ENCODE peak calls at places on chromosomes 3 and 15, in nine cellular contexts. One of them, this sample, is unnamed.

GRCh38 chr3:86961297-86961696 is 29.7 kb downstream of the VGLL3 start:
- DNase-seq in B cell: no peak
- DNase-seq in IMR-90: peak
- DNase-seq in fibroblast of the aortic adventitia: peak
- DNase-seq in cardiac fibroblast: peak
- DNase-seq in breast epithelium: no peak
- DNase-seq in type B pancreatic cell: no peak
- DNase-seq in tibial artery: no peak
- DNase-seq in HFFc6: no peak
- DNase-seq in this sample: no peak

GRCh38 chr3:13792512-13793347 is 87.1 kb downstream of the WNT7A start:
- DNase-seq in B cell: no peak
- DNase-seq in IMR-90: no peak
- DNase-seq in fibroblast of the aortic adventitia: no peak
- DNase-seq in cardiac fibroblast: no peak
- DNase-seq in breast epithelium: no peak
- DNase-seq in type B pancreatic cell: no peak
- DNase-seq in tibial artery: no peak
- DNase-seq in HFFc6: no peak
- DNase-seq in this sample: no peak

GRCh38 chr15:29345549-29346525 is 76.2 kb upstream of the NSMCE3 start:
- DNase-seq in B cell: no peak
- DNase-seq in IMR-90: no peak
- DNase-seq in fibroblast of the aortic adventitia: no peak
- DNase-seq in cardiac fibroblast: no peak
- DNase-seq in breast epithelium: no peak
- DNase-seq in type B pancreatic cell: no peak
- DNase-seq in tibial artery: no peak
- DNase-seq in HFFc6: no peak
- DNase-seq in this sample: no peak

GRCh38 chr3:15330031-15330596 is 2.3 kb downstream of the SH3BP5 start:
- DNase-seq in B cell: no peak
- DNase-seq in IMR-90: peak
- DNase-seq in fibroblast of the aortic adventitia: peak
- DNase-seq in cardiac fibroblast: no peak
- DNase-seq in breast epithelium: peak
- DNase-seq in type B pancreatic cell: no peak
- DNase-seq in tibial artery: peak
- DNase-seq in HFFc6: no peak
- DNase-seq in this sample: no peak

GRCh38 chr3:53161345-53161819 is 373 bp downstream of the PRKCD start:
- DNase-seq in B cell: peak
- DNase-seq in IMR-90: no peak
- DNase-seq in fibroblast of the aortic adventitia: no peak
- DNase-seq in cardiac fibroblast: peak
- DNase-seq in breast epithelium: no peak
- DNase-seq in type B pancreatic cell: no peak
- DNase-seq in tibial artery: no peak
- DNase-seq in HFFc6: no peak
- DNase-seq in this sample: no peak

GRCh38 chr3:32428092-32429068 is 36.7 kb downstream of the CMTM7 start:
- DNase-seq in B cell: peak
- DNase-seq in IMR-90: no peak
- DNase-seq in fibroblast of the aortic adventitia: no peak
- DNase-seq in cardiac fibroblast: no peak
- DNase-seq in breast epithelium: no peak
- DNase-seq in type B pancreatic cell: no peak
- DNase-seq in tibial artery: no peak
- DNase-seq in HFFc6: no peak
- DNase-seq in this sample: no peak

GRCh38 chr3:94115482-94115881 is 52.6 kb downstream of the NSUN3 start:
- DNase-seq in B cell: no peak
- DNase-seq in IMR-90: peak
- DNase-seq in fibroblast of the aortic adventitia: peak
- DNase-seq in cardiac fibroblast: peak
- DNase-seq in breast epithelium: no peak
- DNase-seq in type B pancreatic cell: no peak
- DNase-seq in tibial artery: no peak
- DNase-seq in HFFc6: peak
- DNase-seq in this sample: no peak

GRCh38 chr3:111194048-111194447 is 122.4 kb downstream of the NECTIN3 start:
- DNase-seq in B cell: peak
- DNase-seq in IMR-90: peak
- DNase-seq in fibroblast of the aortic adventitia: no peak
- DNase-seq in cardiac fibroblast: no peak
- DNase-seq in breast epithelium: no peak
- DNase-seq in type B pancreatic cell: no peak
- DNase-seq in tibial artery: no peak
- DNase-seq in HFFc6: no peak
- DNase-seq in this sample: no peak

GRCh38 chr15:83289160-83289559 is 4.7 kb upstream of the BNC1 start:
- DNase-seq in B cell: no peak
- DNase-seq in IMR-90: peak
- DNase-seq in fibroblast of the aortic adventitia: peak
- DNase-seq in cardiac fibroblast: peak
- DNase-seq in breast epithelium: no peak
- DNase-seq in type B pancreatic cell: no peak
- DNase-seq in tibial artery: no peak
- DNase-seq in HFFc6: peak
- DNase-seq in this sample: no peak

GRCh38 chr3:45677841-45678240 is 11.4 kb upstream of the SACM1L start:
- DNase-seq in B cell: no peak
- DNase-seq in IMR-90: no peak
- DNase-seq in fibroblast of the aortic adventitia: no peak
- DNase-seq in cardiac fibroblast: no peak
- DNase-seq in breast epithelium: peak
- DNase-seq in type B pancreatic cell: no peak
- DNase-seq in tibial artery: no peak
- DNase-seq in HFFc6: no peak
- DNase-seq in this sample: no peak

GRCh38 chr15:81341351-81341750 is 17.4 kb upstream of the STARD5 start:
- DNase-seq in B cell: no peak
- DNase-seq in IMR-90: no peak
- DNase-seq in fibroblast of the aortic adventitia: no peak
- DNase-seq in cardiac fibroblast: no peak
- DNase-seq in breast epithelium: no peak
- DNase-seq in type B pancreatic cell: no peak
- DNase-seq in tibial artery: no peak
- DNase-seq in HFFc6: no peak
- DNase-seq in this sample: no peak

GRCh38 chr15:65184305-65184943 is 718 bp downstream of the CLPX start:
- DNase-seq in B cell: peak
- DNase-seq in IMR-90: peak
- DNase-seq in fibroblast of the aortic adventitia: peak
- DNase-seq in cardiac fibroblast: peak
- DNase-seq in breast epithelium: peak
- DNase-seq in type B pancreatic cell: no peak
- DNase-seq in tibial artery: peak
- DNase-seq in HFFc6: peak
- DNase-seq in this sample: peak

GRCh38 chr15:99631256-99631655 is 65.5 kb downstream of the MEF2A start:
- DNase-seq in B cell: peak
- DNase-seq in IMR-90: no peak
- DNase-seq in fibroblast of the aortic adventitia: no peak
- DNase-seq in cardiac fibroblast: peak
- DNase-seq in breast epithelium: no peak
- DNase-seq in type B pancreatic cell: no peak
- DNase-seq in tibial artery: no peak
- DNase-seq in HFFc6: no peak
- DNase-seq in this sample: no peak

GRCh38 chr3:133573054-133573628 is 345 bp upstream of the CDV3 start:
- DNase-seq in B cell: peak
- DNase-seq in IMR-90: peak
- DNase-seq in fibroblast of the aortic adventitia: peak
- DNase-seq in cardiac fibroblast: peak
- DNase-seq in breast epithelium: peak
- DNase-seq in type B pancreatic cell: peak
- DNase-seq in tibial artery: peak
- DNase-seq in HFFc6: peak
- DNase-seq in this sample: peak

GRCh38 chr3:133575121-133575520 is 1.6 kb downstream of the CDV3 start:
- DNase-seq in B cell: no peak
- DNase-seq in IMR-90: no peak
- DNase-seq in fibroblast of the aortic adventitia: no peak
- DNase-seq in cardiac fibroblast: peak
- DNase-seq in breast epithelium: no peak
- DNase-seq in type B pancreatic cell: no peak
- DNase-seq in tibial artery: no peak
- DNase-seq in HFFc6: no peak
- DNase-seq in this sample: no peak

GRCh38 chr3:133576169-133576568 is 2.7 kb downstream of the CDV3 start:
- DNase-seq in B cell: no peak
- DNase-seq in IMR-90: no peak
- DNase-seq in fibroblast of the aortic adventitia: peak
- DNase-seq in cardiac fibroblast: peak
- DNase-seq in breast epithelium: no peak
- DNase-seq in type B pancreatic cell: no peak
- DNase-seq in tibial artery: no peak
- DNase-seq in HFFc6: no peak
- DNase-seq in this sample: no peak

GRCh38 chr3:133573629-133574194 is at the start of gene CDV3:
- DNase-seq in B cell: no peak
- DNase-seq in IMR-90: no peak
- DNase-seq in fibroblast of the aortic adventitia: no peak
- DNase-seq in cardiac fibroblast: no peak
- DNase-seq in breast epithelium: no peak
- DNase-seq in type B pancreatic cell: no peak
- DNase-seq in tibial artery: no peak
- DNase-seq in HFFc6: no peak
- DNase-seq in this sample: no peak

DNA sequence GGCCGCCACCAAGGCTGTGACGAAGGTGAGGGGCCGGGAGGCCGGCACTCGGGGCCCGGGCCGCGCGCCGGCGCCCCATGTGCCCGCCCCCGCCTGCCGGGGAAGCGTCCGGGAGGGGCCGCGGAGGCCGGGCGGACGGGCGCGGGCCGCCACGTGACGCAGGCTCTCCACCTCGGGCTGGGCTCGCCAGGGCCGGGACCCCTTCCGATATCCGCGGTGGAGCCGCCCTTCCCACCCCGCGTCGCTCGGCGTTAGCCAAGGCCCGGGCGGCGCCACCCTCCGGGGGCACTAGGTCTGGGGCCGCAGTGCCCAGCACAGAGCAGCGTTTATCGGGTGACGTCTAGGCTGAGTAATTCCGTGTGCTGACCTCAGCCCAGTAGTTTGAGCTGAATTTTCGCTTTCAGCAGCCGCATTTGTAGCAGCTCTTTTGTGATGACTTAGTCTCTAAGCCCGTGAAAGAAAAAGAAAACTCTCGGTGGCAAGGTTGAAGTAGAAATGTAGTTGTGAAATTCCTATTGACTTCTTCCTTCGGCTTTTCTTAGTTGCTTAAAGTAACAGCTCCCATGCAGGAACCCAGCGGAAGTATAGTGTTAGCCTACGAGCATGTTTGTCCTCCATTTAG is 885 bp downstream of the CDV3 start:
- DNase-seq in B cell: peak
- DNase-seq in IMR-90: peak
- DNase-seq in fibroblast of the aortic adventitia: peak
- DNase-seq in cardiac fibroblast: peak
- DNase-seq in breast epithelium: peak
- DNase-seq in type B pancreatic cell: peak
- DNase-seq in tibial artery: peak
- DNase-seq in HFFc6: peak
- DNase-seq in this sample: no peak
- TF ChIP-seq CTCF in B cell: peak
- TF ChIP-seq CTCF in IMR-90: peak
- TF ChIP-seq CTCF in fibroblast of the aortic adventitia: peak
- TF ChIP-seq CTCF in cardiac fibroblast: no peak
- TF ChIP-seq CTCF in breast epithelium: no peak
- TF ChIP-seq CTCF in type B pancreatic cell: no peak
- TF ChIP-seq CTCF in tibial artery: no peak
- TF ChIP-seq CTCF in HFFc6: peak
- TF ChIP-seq CTCF in this sample: no peak

GRCh38 chr3:48556796-48557626 is at the start of gene PFKFB4:
- DNase-seq in B cell: peak
- DNase-seq in IMR-90: peak
- DNase-seq in fibroblast of the aortic adventitia: peak
- DNase-seq in cardiac fibroblast: peak
- DNase-seq in breast epithelium: peak
- DNase-seq in type B pancreatic cell: peak
- DNase-seq in tibial artery: peak
- DNase-seq in HFFc6: peak
- DNase-seq in this sample: peak
- TF ChIP-seq CTCF in B cell: no peak
- TF ChIP-seq CTCF in IMR-90: no peak
- TF ChIP-seq CTCF in fibroblast of the aortic adventitia: no peak
- TF ChIP-seq CTCF in cardiac fibroblast: no peak
- TF ChIP-seq CTCF in breast epithelium: no peak
- TF ChIP-seq CTCF in type B pancreatic cell: peak
- TF ChIP-seq CTCF in tibial artery: peak
- TF ChIP-seq CTCF in HFFc6: peak
- TF ChIP-seq CTCF in this sample: no peak

DNA sequence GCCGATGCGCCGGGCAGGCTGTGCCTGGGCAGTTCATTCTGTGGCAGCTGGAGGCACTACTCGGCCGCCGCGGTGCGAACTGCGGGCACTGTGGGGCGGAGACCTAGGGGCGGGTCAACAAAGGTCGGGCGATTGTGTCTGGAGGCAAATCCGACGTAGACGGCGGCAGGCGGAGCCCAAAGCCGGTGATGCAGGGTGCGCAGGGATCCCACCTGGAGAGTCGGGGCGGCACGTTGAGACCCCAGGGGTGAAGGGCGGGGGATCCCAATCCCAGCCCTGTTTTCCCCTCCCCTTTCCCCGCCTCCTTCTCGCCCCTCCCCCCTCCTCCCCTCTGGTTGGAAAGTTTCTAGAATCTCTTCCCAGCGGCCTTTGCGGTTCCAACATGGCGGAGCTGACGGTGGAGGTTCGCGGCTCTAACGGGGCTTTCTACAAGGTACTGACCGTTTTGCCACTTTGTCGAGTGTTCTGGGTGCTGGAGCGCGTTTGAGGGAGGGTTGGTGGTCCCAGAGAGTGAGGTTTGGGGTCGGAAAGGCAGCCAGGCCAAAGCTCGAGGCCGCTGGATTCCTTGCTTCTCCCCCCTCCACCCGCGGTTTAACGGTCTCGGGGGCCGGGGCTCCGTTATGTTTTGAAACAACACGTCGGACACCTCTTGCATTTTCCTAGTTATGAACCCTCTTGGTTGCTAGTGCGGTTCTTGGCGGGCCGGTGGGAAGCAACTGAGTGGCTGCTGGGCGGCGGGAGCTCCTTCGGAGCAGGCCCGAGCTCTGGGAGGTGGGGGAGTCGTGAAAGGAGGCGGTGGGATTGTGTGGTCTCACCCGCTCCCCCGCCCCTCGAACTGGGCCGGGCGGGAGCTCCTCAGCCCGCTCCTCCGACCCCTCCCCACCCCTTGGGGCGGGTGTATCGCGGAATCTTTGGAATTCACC is at the start of gene FXR1:
- DNase-seq in B cell: peak
- DNase-seq in IMR-90: peak
- DNase-seq in fibroblast of the aortic adventitia: peak
- DNase-seq in cardiac fibroblast: peak
- DNase-seq in breast epithelium: peak
- DNase-seq in type B pancreatic cell: peak
- DNase-seq in tibial artery: peak
- DNase-seq in HFFc6: peak
- DNase-seq in this sample: peak
- TF ChIP-seq CTCF in B cell: peak
- TF ChIP-seq CTCF in IMR-90: peak
- TF ChIP-seq CTCF in fibroblast of the aortic adventitia: peak
- TF ChIP-seq CTCF in cardiac fibroblast: peak
- TF ChIP-seq CTCF in breast epithelium: peak
- TF ChIP-seq CTCF in type B pancreatic cell: peak
- TF ChIP-seq CTCF in tibial artery: peak
- TF ChIP-seq CTCF in HFFc6: peak
- TF ChIP-seq CTCF in this sample: peak

GRCh38 chr3:140857993-140858392 is 83.6 kb upstream of the SLC25A36 start:
- DNase-seq in B cell: no peak
- DNase-seq in IMR-90: no peak
- DNase-seq in fibroblast of the aortic adventitia: no peak
- DNase-seq in cardiac fibroblast: no peak
- DNase-seq in breast epithelium: no peak
- DNase-seq in type B pancreatic cell: no peak
- DNase-seq in tibial artery: no peak
- DNase-seq in HFFc6: no peak
- DNase-seq in this sample: no peak
- TF ChIP-seq CTCF in B cell: no peak
- TF ChIP-seq CTCF in IMR-90: no peak
- TF ChIP-seq CTCF in fibroblast of the aortic adventitia: no peak
- TF ChIP-seq CTCF in cardiac fibroblast: no peak
- TF ChIP-seq CTCF in breast epithelium: no peak
- TF ChIP-seq CTCF in type B pancreatic cell: no peak
- TF ChIP-seq CTCF in tibial artery: no peak
- TF ChIP-seq CTCF in HFFc6: no peak
- TF ChIP-seq CTCF in this sample: no peak

This sample was measured in retinal pigment epithelial cell.